ENCODE peak calls at places on chromosomes 2 and 18, in eight cellular contexts. O is T-helper 1 cell; R is NCI-H524; X is body of pancreas; M is activated CD8-positive, alpha-beta T cell treated with anti-CD3 and anti-CD28 coated beads for 36 hours; Y is GM12878; F is NB4; G is coronary artery. I is an unnamed sample.

GRCh38 chr2:31381601-31382000 is 32.9 kb downstream of the XDH start:
- DNase-seq in O (no peak), R (no peak), X (no peak), M (no peak), Y (no peak), F (no peak), G (no peak), I (no peak)

GRCh38 chr2:189437931-189438330 is 3.3 kb upstream of the WDR75 start:
- DNase-seq in O (no peak), R (no peak), X (no peak), M (no peak), Y (no peak), F (no peak), G (no peak), I (no peak)

GRCh38 chr2:20005891-20006470 is 6.5 kb downstream of the MATN3 start:
- DNase-seq in O (no peak), R (no peak), X (no peak), M (no peak), Y (no peak), F (no peak), G (no peak), I (no peak)

GRCh38 chr18:11811009-11811408 is 40.2 kb upstream of the CHMP1B start:
- DNase-seq in O (no peak), R (no peak), X (no peak), M (no peak), Y (no peak), F (no peak), G (no peak), I (no peak)

GRCh38 chr18:34023471-34023870 is 201.2 kb downstream of the NOL4 start:
- DNase-seq in O (no peak), R (no peak), X (no peak), M (no peak), Y (no peak), F (no peak), G (no peak), I (peak; percentile 77)

GRCh38 chr2:176445831-176446433 is 176.7 kb downstream of the MTX2 start:
- DNase-seq in O (no peak), R (no peak), X (no peak), M (no peak), Y (no peak), F (no peak), G (no peak), I (peak; percentile 68)

GRCh38 chr2:225765845-225766244 is 366.3 kb downstream of the NYAP2 start:
- DNase-seq in O (no peak), R (no peak), X (no peak), M (no peak), Y (no peak), F (no peak), G (no peak), I (no peak)

GRCh38 chr2:145029885-145030284 is 510.0 kb upstream of the ZEB2 start:
- DNase-seq in O (no peak), R (no peak), X (no peak), M (no peak), Y (no peak), F (no peak), G (no peak), I (no peak)

GRCh38 chr2:181004647-181005325 is 24.4 kb downstream of the UBE2E3 start:
- DNase-seq in O (no peak), R (no peak), X (no peak), M (no peak), Y (no peak), F (no peak), G (no peak), I (no peak)

GRCh38 chr2:172562298-172562697 is 6.4 kb downstream of the PDK1 start:
- DNase-seq in O (no peak), R (no peak), X (no peak), M (no peak), Y (no peak), F (no peak), G (no peak), I (no peak)

GRCh38 chr18:72752220-72752619 is 115.6 kb downstream of the NETO1 start:
- DNase-seq in O (no peak), R (no peak), X (no peak), M (no peak), Y (no peak), F (no peak), G (no peak), I (no peak)

GRCh38 chr2:66901344-66901743 is 466.4 kb downstream of the MEIS1 start:
- DNase-seq in O (no peak), R (no peak), X (no peak), M (no peak), Y (no peak), F (no peak), G (no peak), I (peak; percentile 84)

GRCh38 chr2:166343467-166343866 is 32.3 kb downstream of the SCN9A start:
- DNase-seq in O (no peak), R (peak; percentile 76), X (no peak), M (no peak), Y (no peak), F (no peak), G (no peak), I (no peak)